ENCODE peak calls at places on chromosome 19, in six cellular contexts. X, D, Y, J, E and G are unnamed samples.

GRCh38 chr19:58261968-58262921 is 16.5 kb upstream of the ZNF8 start:
- DNase-seq in J (no peak), D (no peak), Y (no peak), E (no peak), X (no peak), G (no peak)

GRCh38 chr19:56124578-56124977 is 3.5 kb upstream of the ZNF787 start:
- DNase-seq in X (no peak), Y (no peak), D (no peak), E (no peak), J (no peak), G (no peak)

GRCh38 chr19:54179921-54180452 is 7.0 kb upstream of the TMC4 start:
- DNase-seq in D (no peak), Y (no peak), E (no peak), J (peak; percentile 80), X (peak; percentile 69), G (no peak)

GRCh38 chr19:41815301-41815700 is 18.9 kb downstream of the CEACAM3 start:
- DNase-seq in D (no peak), Y (no peak), J (no peak), X (no peak), E (no peak), G (no peak)

GRCh38 chr19:45828945-45829344 is 13.8 kb upstream of the RSPH6A start:
- DNase-seq in J (no peak), E (no peak), X (no peak), D (no peak), Y (no peak), G (no peak)

GRCh38 chr19:39130337-39131254 is 5.0 kb downstream of the PAK4 start:
- DNase-seq in D (no peak), Y (no peak), E (no peak), J (no peak), X (no peak), G (peak; percentile 56)

GRCh38 chr19:32708457-32708856 is 11.1 kb upstream of the TDRD12 start:
- DNase-seq in Y (no peak), E (no peak), D (peak; percentile 19), X (no peak), J (no peak), G (no peak)

GRCh38 chr19:44848036-44848804 is 2.1 kb downstream of the NECTIN2 start:
- DNase-seq in J (peak; percentile 64), D (no peak), Y (no peak), E (peak; percentile 18), X (no peak), G (no peak)

GRCh38 chr19:56053596-56053995 is 67.0 kb downstream of the NLRP5 start:
- DNase-seq in X (no peak), D (no peak), Y (no peak), E (no peak), J (no peak), G (no peak)

GRCh38 chr19:49691243-49692101 is 556 bp downstream of the CPT1C start:
- DNase-seq in X (peak; percentile 78), E (peak; percentile 40), Y (no peak), D (peak; percentile 54), J (peak; percentile 91), G (peak; percentile 66)

GRCh38 chr19:37931941-37932655 is 25.1 kb downstream of the SIPA1L3 start:
- DNase-seq in D (peak; percentile 22), E (peak; percentile 1), J (peak; percentile 62), Y (peak; percentile 74), X (peak; percentile 62), G (no peak)

GRCh38 chr19:19537321-19538048 is 580 bp upstream of the CILP2 start:
- DNase-seq in J (peak; percentile 52), D (no peak), Y (no peak), X (peak; percentile 60), E (no peak), G (peak; percentile 71)

GRCh38 chr19:7900931-7901330 is 2.7 kb upstream of the MAP2K7 start:
- DNase-seq in X (no peak), D (no peak), E (no peak), Y (no peak), J (no peak), G (no peak)

GRCh38 chr19:13790354-13790753 is 4.9 kb upstream of the ZSWIM4 start:
- DNase-seq in J (no peak), D (no peak), X (no peak), Y (no peak), E (no peak), G (no peak)

GRCh38 chr19:45499196-45500180 is 1.2 kb downstream of the PPM1N start:
- DNase-seq in J (peak; percentile 67), Y (no peak), X (no peak), D (peak; percentile 81), E (no peak), G (peak; percentile 72)

GRCh38 chr19:23673132-23673531 is 13.9 kb downstream of the ZNF675 start:
- DNase-seq in X (no peak), J (no peak), E (no peak), Y (no peak), D (no peak), G (no peak)

GRCh38 chr19:6556480-6556879 is 25.7 kb downstream of the TNFSF9 start:
- DNase-seq in D (no peak), J (no peak), X (no peak), E (no peak), Y (no peak), G (peak; percentile 26)

GRCh38 chr19:36245210-36246005 is 30.5 kb downstream of the ZNF146 start:
- DNase-seq in J (peak; percentile 45), X (peak; percentile 47), D (no peak), Y (no peak), E (no peak), G (no peak)

GRCh38 chr19:41031926-41032325 is 40.8 kb downstream of the CYP2B6 start:
- DNase-seq in E (no peak), X (no peak), Y (no peak), D (no peak), J (no peak), G (no peak)

GRCh38 chr19:17775245-17775927 is 19.6 kb upstream of the B3GNT3 start:
- DNase-seq in X (no peak), J (peak; percentile 67), E (no peak), D (peak; percentile 59), Y (peak; percentile 81), G (no peak)

GRCh38 chr19:45123440-45123850 is 30.5 kb downstream of the PPP1R37 start:
- DNase-seq in J (peak; percentile 30), Y (no peak), X (no peak), D (no peak), E (no peak), G (no peak)